ENCODE peak calls at places on chromosomes 6 and 20, in nine cellular contexts. One of them, this sample, is unnamed.

GRCh38 chr6:15399651-15400470 is 154.0 kb downstream of the JARID2 start:
- DNase-seq in AG04450: peak; percentile 48
- DNase-seq in ovary: peak; percentile 83
- DNase-seq in GM12865: no peak
- DNase-seq in left ventricle myocardium inferior: peak; percentile 78
- DNase-seq in AG10803: peak; percentile 79
- DNase-seq in cardiac muscle cell: peak; percentile 92
- DNase-seq in left lung: no peak
- DNase-seq in spleen: no peak
- DNase-seq in this sample: peak; percentile 82

GRCh38 chr20:20010639-20011500 is 6.3 kb upstream of the NAA20 start:
- DNase-seq in AG04450: peak; percentile 56
- DNase-seq in ovary: no peak
- DNase-seq in GM12865: no peak
- DNase-seq in left ventricle myocardium inferior: no peak
- DNase-seq in AG10803: peak; percentile 73
- DNase-seq in cardiac muscle cell: peak; percentile 49
- DNase-seq in left lung: no peak
- DNase-seq in spleen: no peak
- DNase-seq in this sample: peak; percentile 75

GRCh38 chr20:31842471-31843157 is 2.8 kb downstream of the FOXS1 start:
- DNase-seq in AG04450: no peak
- DNase-seq in ovary: peak; percentile 65
- DNase-seq in GM12865: no peak
- DNase-seq in left ventricle myocardium inferior: peak; percentile 77
- DNase-seq in AG10803: peak; percentile 58
- DNase-seq in cardiac muscle cell: peak; percentile 80
- DNase-seq in left lung: no peak
- DNase-seq in spleen: no peak
- DNase-seq in this sample: peak; percentile 46

GRCh38 chr6:10662742-10663141 is 31.7 kb downstream of the C6orf52 start:
- DNase-seq in AG04450: no peak
- DNase-seq in ovary: no peak
- DNase-seq in GM12865: no peak
- DNase-seq in left ventricle myocardium inferior: no peak
- DNase-seq in AG10803: no peak
- DNase-seq in cardiac muscle cell: no peak
- DNase-seq in left lung: no peak
- DNase-seq in spleen: no peak
- DNase-seq in this sample: no peak

GRCh38 chr6:37418727-37419126 is 14.3 kb upstream of the CMTR1 start:
- DNase-seq in AG04450: no peak
- DNase-seq in ovary: no peak
- DNase-seq in GM12865: no peak
- DNase-seq in left ventricle myocardium inferior: no peak
- DNase-seq in AG10803: no peak
- DNase-seq in cardiac muscle cell: no peak
- DNase-seq in left lung: no peak
- DNase-seq in spleen: no peak
- DNase-seq in this sample: no peak

GRCh38 chr20:47258745-47259695 is 97.5 kb downstream of the ZMYND8 start:
- DNase-seq in AG04450: no peak
- DNase-seq in ovary: peak; percentile 11
- DNase-seq in GM12865: peak; percentile 89
- DNase-seq in left ventricle myocardium inferior: peak; percentile 53
- DNase-seq in AG10803: peak; percentile 34
- DNase-seq in cardiac muscle cell: peak; percentile 74
- DNase-seq in left lung: no peak
- DNase-seq in spleen: no peak
- DNase-seq in this sample: peak; percentile 81

GRCh38 chr20:34843421-34843820 is 18.0 kb upstream of the NCOA6 start:
- DNase-seq in AG04450: no peak
- DNase-seq in ovary: no peak
- DNase-seq in GM12865: no peak
- DNase-seq in left ventricle myocardium inferior: no peak
- DNase-seq in AG10803: no peak
- DNase-seq in cardiac muscle cell: peak; percentile 30
- DNase-seq in left lung: no peak
- DNase-seq in spleen: no peak
- DNase-seq in this sample: no peak

GRCh38 chr20:40508821-40509220 is 180.2 kb downstream of the MAFB start:
- DNase-seq in AG04450: no peak
- DNase-seq in ovary: no peak
- DNase-seq in GM12865: no peak
- DNase-seq in left ventricle myocardium inferior: no peak
- DNase-seq in AG10803: no peak
- DNase-seq in cardiac muscle cell: no peak
- DNase-seq in left lung: no peak
- DNase-seq in spleen: no peak
- DNase-seq in this sample: peak; percentile 30

GRCh38 chr6:86192123-86192522 is 549.4 kb upstream of the SYNCRIP start:
- DNase-seq in AG04450: no peak
- DNase-seq in ovary: no peak
- DNase-seq in GM12865: peak; percentile 62
- DNase-seq in left ventricle myocardium inferior: no peak
- DNase-seq in AG10803: peak; percentile 2
- DNase-seq in cardiac muscle cell: no peak
- DNase-seq in left lung: no peak
- DNase-seq in spleen: no peak
- DNase-seq in this sample: peak; percentile 2

GRCh38 chr6:48959401-48960060 is 503.5 kb downstream of the MMUT start:
- DNase-seq in AG04450: no peak
- DNase-seq in ovary: no peak
- DNase-seq in GM12865: no peak
- DNase-seq in left ventricle myocardium inferior: no peak
- DNase-seq in AG10803: no peak
- DNase-seq in cardiac muscle cell: no peak
- DNase-seq in left lung: no peak
- DNase-seq in spleen: no peak
- DNase-seq in this sample: no peak

GRCh38 chr6:7087066-7087465 is 20.7 kb upstream of the RREB1 start:
- DNase-seq in AG04450: no peak
- DNase-seq in ovary: no peak
- DNase-seq in GM12865: no peak
- DNase-seq in left ventricle myocardium inferior: no peak
- DNase-seq in AG10803: peak; percentile 40
- DNase-seq in cardiac muscle cell: peak; percentile 40
- DNase-seq in left lung: no peak
- DNase-seq in spleen: no peak
- DNase-seq in this sample: peak; percentile 36

GRCh38 chr6:7086488-7086887 is 21.3 kb upstream of the RREB1 start:
- DNase-seq in AG04450: no peak
- DNase-seq in ovary: peak; percentile 41
- DNase-seq in GM12865: peak; percentile 87
- DNase-seq in left ventricle myocardium inferior: peak; percentile 30
- DNase-seq in AG10803: peak; percentile 48
- DNase-seq in cardiac muscle cell: peak; percentile 46
- DNase-seq in left lung: no peak
- DNase-seq in spleen: peak; percentile 81
- DNase-seq in this sample: peak; percentile 55

GRCh38 chr6:7085911-7086310 is 21.9 kb upstream of the RREB1 start:
- DNase-seq in AG04450: no peak
- DNase-seq in ovary: peak; percentile 63
- DNase-seq in GM12865: peak; percentile 60
- DNase-seq in left ventricle myocardium inferior: peak; percentile 30
- DNase-seq in AG10803: peak; percentile 21
- DNase-seq in cardiac muscle cell: peak; percentile 8
- DNase-seq in left lung: no peak
- DNase-seq in spleen: no peak
- DNase-seq in this sample: peak; percentile 22

GRCh38 chr6:7088076-7088742 is 19.6 kb upstream of the RREB1 start:
- DNase-seq in AG04450: no peak
- DNase-seq in ovary: no peak
- DNase-seq in GM12865: no peak
- DNase-seq in left ventricle myocardium inferior: no peak
- DNase-seq in AG10803: no peak
- DNase-seq in cardiac muscle cell: no peak
- DNase-seq in left lung: no peak
- DNase-seq in spleen: no peak
- DNase-seq in this sample: no peak

DNA sequence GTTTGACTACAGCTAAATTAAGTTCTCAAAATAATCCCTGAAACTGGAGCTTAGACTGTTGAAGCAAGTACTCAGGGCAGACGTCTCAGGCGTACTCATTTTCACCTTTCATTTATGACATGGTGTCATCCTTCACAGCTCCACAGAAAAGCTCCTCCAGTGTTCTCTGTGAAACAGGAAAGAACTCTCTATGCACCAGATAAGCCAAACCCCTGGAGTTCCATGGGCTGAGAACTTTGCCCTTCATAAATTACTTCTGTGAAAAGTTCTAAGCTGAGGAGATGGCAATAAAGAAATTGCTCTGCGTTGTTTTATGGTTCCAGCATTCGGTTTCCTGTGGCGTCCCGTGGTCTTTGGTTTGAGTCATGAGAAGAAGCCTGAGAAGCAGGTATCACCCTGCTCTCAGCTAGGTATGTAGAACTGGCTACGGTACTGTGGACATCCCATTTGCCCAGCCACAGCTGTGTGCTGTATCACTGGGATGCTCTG is 20.2 kb upstream of the RREB1 start:
- DNase-seq in AG04450: no peak
- DNase-seq in ovary: no peak
- DNase-seq in GM12865: peak; percentile 79
- DNase-seq in left ventricle myocardium inferior: no peak
- DNase-seq in AG10803: no peak
- DNase-seq in cardiac muscle cell: no peak
- DNase-seq in left lung: no peak
- DNase-seq in spleen: no peak
- DNase-seq in this sample: no peak
- H3K4me3 ChIP-seq in AG04450: no peak overlapping the region
- H3K4me3 ChIP-seq in ovary: no peak overlapping the region
- H3K4me3 ChIP-seq in GM12865: peak overlapping the region; percentile 51
- H3K4me3 ChIP-seq in left ventricle myocardium inferior: no peak overlapping the region
- H3K4me3 ChIP-seq in AG10803: no peak overlapping the region
- H3K4me3 ChIP-seq in cardiac muscle cell: no peak overlapping the region
- H3K4me3 ChIP-seq in left lung: no peak overlapping the region
- H3K4me3 ChIP-seq in spleen: no peak overlapping the region
- H3K4me3 ChIP-seq in this sample: no peak overlapping the region

DNA sequence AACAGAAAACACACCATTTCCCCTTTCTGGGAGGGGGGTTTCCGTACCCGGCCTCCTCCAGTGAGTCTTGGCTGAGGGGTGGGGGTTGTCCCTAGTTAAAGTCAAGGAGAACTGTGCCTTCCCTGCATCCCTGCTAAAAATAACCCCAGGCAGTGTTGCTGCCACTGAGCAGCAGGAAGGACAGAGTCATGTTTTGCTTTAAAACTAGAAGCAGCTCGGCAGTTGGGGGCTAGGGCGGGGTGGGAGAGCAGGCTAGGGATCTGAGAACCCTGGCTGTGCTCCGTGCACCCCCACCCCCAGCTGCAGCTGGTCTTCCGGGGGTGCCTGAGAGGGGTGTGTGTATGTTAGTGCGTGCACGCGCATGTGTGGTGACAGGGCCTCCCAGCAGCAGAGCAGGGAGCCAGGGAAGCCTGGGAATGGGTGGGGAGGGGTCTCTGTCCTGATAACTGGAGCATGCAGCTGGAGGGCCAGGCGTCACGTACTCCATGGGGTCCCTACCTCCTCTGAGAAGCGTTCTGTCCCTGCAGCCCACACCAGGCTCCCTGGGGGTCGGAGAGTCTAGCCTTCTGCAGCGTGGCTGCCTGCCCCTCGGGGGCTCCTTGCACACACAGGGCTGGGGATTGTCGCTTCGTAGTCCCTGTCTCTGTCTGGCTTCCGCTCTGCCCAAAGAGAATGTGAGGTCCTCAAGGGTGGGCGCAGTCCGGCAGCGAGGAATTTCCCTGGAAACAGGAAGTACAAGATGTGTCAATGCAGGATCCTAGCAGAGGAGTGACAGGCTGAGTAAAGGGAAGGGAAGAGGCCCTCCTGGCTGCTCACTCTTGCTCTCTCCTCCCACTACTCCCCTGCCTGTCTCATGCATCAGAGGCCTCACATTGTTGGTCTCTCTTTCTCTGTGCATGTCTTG is 16.8 kb upstream of the ARMC12 start:
- DNase-seq in AG04450: no peak
- DNase-seq in ovary: no peak
- DNase-seq in GM12865: peak; percentile 76
- DNase-seq in left ventricle myocardium inferior: peak; percentile 60
- DNase-seq in AG10803: no peak
- DNase-seq in cardiac muscle cell: peak; percentile 56
- DNase-seq in left lung: peak; percentile 82
- DNase-seq in spleen: peak; percentile 90
- DNase-seq in this sample: no peak
- H3K4me3 ChIP-seq in AG04450: peak overlapping the region; percentile 41
- H3K4me3 ChIP-seq in ovary: no peak overlapping the region
- H3K4me3 ChIP-seq in GM12865: peak overlapping the region; percentile 19
- H3K4me3 ChIP-seq in left ventricle myocardium inferior: peak overlapping the region; percentile 57
- H3K4me3 ChIP-seq in AG10803: peak overlapping the region; percentile 7
- H3K4me3 ChIP-seq in cardiac muscle cell: peak overlapping the region; percentile 9
- H3K4me3 ChIP-seq in left lung: peak overlapping the region; percentile 30
- H3K4me3 ChIP-seq in spleen: peak overlapping the region; percentile 10
- H3K4me3 ChIP-seq in this sample: no peak overlapping the region

DNA sequence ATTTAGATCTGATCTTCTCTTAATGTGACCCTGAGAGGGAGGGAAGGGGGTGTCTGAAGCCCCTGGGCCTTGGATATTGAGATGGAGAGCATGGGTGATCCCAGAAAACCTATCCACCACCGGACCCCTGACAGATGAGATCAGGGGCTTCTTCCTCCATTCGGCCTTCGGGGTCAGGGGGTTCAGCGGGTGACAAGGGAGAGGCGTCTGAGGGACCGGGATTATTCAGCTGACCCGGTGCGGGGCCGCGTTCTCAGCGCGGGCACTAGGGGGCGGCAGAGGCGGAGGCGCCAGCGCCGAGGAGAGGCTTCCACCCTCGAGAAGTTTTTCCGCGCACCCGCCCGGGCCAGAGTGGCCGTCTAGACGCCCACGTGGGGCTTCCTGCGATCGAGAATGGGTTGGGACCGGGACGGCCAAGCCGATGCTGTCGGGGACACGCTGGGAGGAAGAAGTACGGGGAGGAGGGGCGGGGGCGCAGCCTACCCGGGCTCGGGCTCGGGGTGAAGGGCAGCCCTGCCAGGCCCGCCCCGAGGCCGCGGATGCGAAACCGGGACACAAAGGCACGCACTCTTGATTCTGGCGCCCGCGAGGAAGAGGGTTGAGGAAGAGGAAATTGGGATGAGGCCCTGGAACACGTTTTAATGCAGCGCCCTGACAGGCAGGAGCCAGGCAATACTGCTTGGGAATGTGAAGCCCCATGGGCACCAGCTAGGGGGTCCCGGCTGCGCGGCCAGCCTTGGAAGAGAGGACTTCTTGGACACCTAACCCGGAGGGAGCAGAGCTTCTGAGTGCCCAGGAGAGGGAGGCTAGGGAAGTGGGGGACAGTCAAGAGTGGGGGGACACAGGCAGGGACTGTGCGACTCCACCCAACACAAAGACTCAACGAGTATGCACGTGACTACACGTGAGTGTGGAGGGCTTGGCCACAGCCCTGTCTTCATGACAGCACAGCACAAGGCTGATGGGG is 30.6 kb downstream of the COL11A2 start:
- DNase-seq in AG04450: no peak
- DNase-seq in ovary: peak; percentile 78
- DNase-seq in GM12865: peak; percentile 74
- DNase-seq in left ventricle myocardium inferior: peak; percentile 85
- DNase-seq in AG10803: peak; percentile 56
- DNase-seq in cardiac muscle cell: peak; percentile 73
- DNase-seq in left lung: peak; percentile 98
- DNase-seq in spleen: peak; percentile 96
- DNase-seq in this sample: peak; percentile 42
- H3K4me3 ChIP-seq in AG04450: peak overlapping the region; percentile 55
- H3K4me3 ChIP-seq in ovary: peak overlapping the region; percentile 37
- H3K4me3 ChIP-seq in GM12865: peak overlapping the region; percentile 46
- H3K4me3 ChIP-seq in left ventricle myocardium inferior: peak overlapping the region; percentile 67
- H3K4me3 ChIP-seq in AG10803: peak overlapping the region; percentile 56
- H3K4me3 ChIP-seq in cardiac muscle cell: peak overlapping the region; percentile 23
- H3K4me3 ChIP-seq in left lung: peak overlapping the region; percentile 48
- H3K4me3 ChIP-seq in spleen: peak overlapping the region; percentile 24
- H3K4me3 ChIP-seq in this sample: peak overlapping the region; percentile 47

GRCh38 chr6:138620630-138621029 is 121.3 kb upstream of the NHSL1 start:
- DNase-seq in AG04450: no peak
- DNase-seq in ovary: no peak
- DNase-seq in GM12865: no peak
- DNase-seq in left ventricle myocardium inferior: no peak
- DNase-seq in AG10803: no peak
- DNase-seq in cardiac muscle cell: no peak
- DNase-seq in left lung: no peak
- DNase-seq in spleen: no peak
- DNase-seq in this sample: peak; percentile 21
- H3K4me3 ChIP-seq in AG04450: no peak overlapping the region
- H3K4me3 ChIP-seq in ovary: no peak overlapping the region
- H3K4me3 ChIP-seq in GM12865: no peak overlapping the region
- H3K4me3 ChIP-seq in left ventricle myocardium inferior: no peak overlapping the region
- H3K4me3 ChIP-seq in AG10803: no peak overlapping the region
- H3K4me3 ChIP-seq in cardiac muscle cell: no peak overlapping the region
- H3K4me3 ChIP-seq in left lung: no peak overlapping the region
- H3K4me3 ChIP-seq in spleen: no peak overlapping the region
- H3K4me3 ChIP-seq in this sample: no peak overlapping the region